ENCODE peak calls at places on chromosome 16, in four cellular contexts. O is esophagus muscularis mucosa, U is tibial nerve, X is ovary. S is an unnamed sample.

GRCh38 chr16:5056347-5056746 is 9.4 kb downstream of the C16orf89 start:
- DNase-seq in O (no peak), U (no peak), X (no peak), S (no peak)

GRCh38 chr16:85930321-85930720 is 31.4 kb downstream of the IRF8 start:
- DNase-seq in O (no peak), U (no peak), X (no peak), S (no peak)

GRCh38 chr16:85615014-85615851 is 2.1 kb downstream of the GSE1 start:
- DNase-seq in O (no peak), U (peak; percentile 18), X (no peak), S (no peak)

GRCh38 chr16:24990803-24991202 is 24.4 kb downstream of the ARHGAP17 start:
- DNase-seq in O (no peak), U (no peak), X (no peak), S (no peak)

GRCh38 chr16:23595246-23595950 is 718 bp downstream of the NDUFAB1 start:
- DNase-seq in O (no peak), U (no peak), X (no peak), S (no peak)

GRCh38 chr16:11240636-11241473 is 15.1 kb downstream of the SOCS1 start:
- DNase-seq in O (no peak), U (no peak), X (no peak), S (no peak)

GRCh38 chr16:54407596-54407995 is 121.0 kb upstream of the IRX3 start:
- DNase-seq in O (no peak), U (no peak), X (no peak), S (no peak)

GRCh38 chr16:46814790-46815189 is 16.2 kb downstream of the C16orf87 start:
- DNase-seq in O (no peak), U (no peak), X (no peak), S (no peak)

GRCh38 chr16:25189305-25189704 is 27.4 kb upstream of the AQP8 start:
- DNase-seq in O (no peak), U (no peak), X (no peak), S (no peak)

GRCh38 chr16:27924411-27925118 is 138.9 kb downstream of the GSG1L start:
- DNase-seq in O (no peak), U (no peak), X (no peak), S (no peak)

GRCh38 chr16:47129755-47130435 is 13.8 kb downstream of the NETO2 start:
- DNase-seq in O (no peak), U (no peak), X (no peak), S (no peak)

GRCh38 chr16:89264800-89265550 is 47.5 kb downstream of the ZNF778 start:
- DNase-seq in O (no peak), U (no peak), X (no peak), S (no peak)

GRCh38 chr16:8110572-8111514 is 479.5 kb downstream of the TMEM114 start:
- DNase-seq in O (no peak), U (no peak), X (no peak), S (no peak)

GRCh38 chr16:88706288-88706964 is at the start of the genes CTU2 and RNF166:
- DNase-seq in O (peak; percentile 95), U (peak; percentile 74), X (peak; percentile 93), S (peak; percentile 97)

GRCh38 chr16:78528265-78528664 is 428.8 kb downstream of the WWOX start:
- DNase-seq in O (no peak), U (no peak), X (no peak), S (no peak)

GRCh38 chr16:69564845-69565610 is 738 bp upstream of the NFAT5 start:
- DNase-seq in O (no peak), U (no peak), X (no peak), S (no peak)

GRCh38 chr16:12613992-12614661 is 189.6 kb downstream of the CPPED1 start:
- DNase-seq in O (peak; percentile 5), U (no peak), X (no peak), S (no peak)

GRCh38 chr16:67800252-67801046 is 5.9 kb downstream of the RANBP10 start:
- DNase-seq in O (no peak), U (no peak), X (no peak), S (no peak)

GRCh38 chr16:3643095-3643730 is 11.3 kb upstream of the DNASE1 start:
- DNase-seq in O (no peak), U (no peak), X (no peak), S (no peak)

GRCh38 chr16:72901012-72901411 is 146.9 kb downstream of the ZFHX3 start:
- DNase-seq in O (no peak), U (no peak), X (no peak), S (no peak)

GRCh38 chr16:68469728-68470460 is 21.6 kb upstream of the SMPD3 start:
- DNase-seq in O (no peak), U (peak; percentile 9), X (no peak), S (no peak)

GRCh38 chr16:69234460-69234859 is 47.5 kb downstream of the SNTB2 start:
- DNase-seq in O (no peak), U (no peak), X (no peak), S (no peak)

GRCh38 chr16:11949527-11949926 is 7.7 kb upstream of the NPIPB2 start:
- DNase-seq in O (no peak), U (peak; percentile 11), X (no peak), S (peak; percentile 38)

GRCh38 chr16:2170080-2170479 is 14.5 kb downstream of the TRAF7 start:
- DNase-seq in O (no peak), U (no peak), X (no peak), S (no peak)
- TF ChIP-seq POLR2A in O (no peak), U (no peak), X (no peak), S (no peak)

DNA sequence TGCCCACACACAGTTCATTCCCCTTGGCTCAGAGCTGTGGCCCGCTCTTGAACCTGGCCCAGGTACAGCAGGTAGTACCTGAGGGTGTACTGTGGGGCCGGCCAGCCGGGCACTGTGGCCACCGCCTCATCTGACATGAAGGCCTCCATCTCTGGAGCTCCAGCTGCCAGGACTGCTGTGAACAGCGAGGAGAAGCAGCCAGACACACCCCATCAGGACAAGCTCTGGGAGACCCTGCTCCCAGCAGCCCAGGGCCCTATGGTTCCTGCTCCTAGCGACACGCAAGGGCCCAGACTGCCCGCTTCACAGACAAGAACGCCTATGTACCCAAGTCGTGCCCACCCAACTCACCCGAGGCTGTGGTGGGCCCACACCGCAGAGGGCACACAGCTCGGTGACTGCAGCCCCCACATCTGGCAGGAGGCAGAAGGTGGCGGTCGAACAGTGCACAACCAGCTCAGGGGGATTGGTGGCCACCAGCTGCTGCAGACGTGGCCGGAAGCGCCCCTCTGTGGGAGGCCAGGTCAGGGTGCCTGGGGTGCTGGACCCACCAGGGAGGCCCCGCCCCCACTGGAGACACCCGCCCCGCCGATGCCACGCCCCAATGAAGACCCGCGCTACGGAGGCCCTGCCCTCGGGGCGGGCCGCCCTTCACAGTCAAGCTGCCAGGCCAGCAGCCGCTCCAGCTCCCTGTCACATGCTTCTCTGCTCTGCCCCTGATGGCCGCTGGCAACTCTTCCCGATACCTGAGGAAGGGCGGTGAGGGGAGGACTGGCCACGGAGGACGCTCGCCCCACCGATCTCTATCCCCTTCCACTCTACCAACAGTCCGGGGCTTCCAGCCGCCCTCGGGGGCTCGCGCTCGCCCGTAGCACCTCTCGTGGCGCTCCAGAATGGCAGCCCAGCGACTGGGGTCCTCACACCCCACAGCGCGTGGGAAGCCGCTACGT is 1.1 kb upstream of the STUB1 start:
- DNase-seq in O (no peak), U (no peak), X (peak; percentile 82), S (peak; percentile 61)
- TF ChIP-seq POLR2A in O (no peak), U (peak; percentile 28), X (no peak), S (peak; percentile 43)

GRCh38 chr16:56520251-56520577 is 390 bp upstream of the BBS2 start:
- DNase-seq in O (no peak), U (no peak), X (no peak), S (no peak)

GRCh38 chr16:56517206-56517605 is 2.6 kb downstream of the BBS2 start:
- DNase-seq in O (no peak), U (no peak), X (no peak), S (no peak)

GRCh38 chr16:56518435-56518834 is 1.4 kb downstream of the BBS2 start:
- DNase-seq in O (no peak), U (no peak), X (no peak), S (peak; percentile 10)

GRCh38 chr16:56515665-56516064 is 4.2 kb downstream of the BBS2 start:
- DNase-seq in O (no peak), U (no peak), X (no peak), S (no peak)

DNA sequence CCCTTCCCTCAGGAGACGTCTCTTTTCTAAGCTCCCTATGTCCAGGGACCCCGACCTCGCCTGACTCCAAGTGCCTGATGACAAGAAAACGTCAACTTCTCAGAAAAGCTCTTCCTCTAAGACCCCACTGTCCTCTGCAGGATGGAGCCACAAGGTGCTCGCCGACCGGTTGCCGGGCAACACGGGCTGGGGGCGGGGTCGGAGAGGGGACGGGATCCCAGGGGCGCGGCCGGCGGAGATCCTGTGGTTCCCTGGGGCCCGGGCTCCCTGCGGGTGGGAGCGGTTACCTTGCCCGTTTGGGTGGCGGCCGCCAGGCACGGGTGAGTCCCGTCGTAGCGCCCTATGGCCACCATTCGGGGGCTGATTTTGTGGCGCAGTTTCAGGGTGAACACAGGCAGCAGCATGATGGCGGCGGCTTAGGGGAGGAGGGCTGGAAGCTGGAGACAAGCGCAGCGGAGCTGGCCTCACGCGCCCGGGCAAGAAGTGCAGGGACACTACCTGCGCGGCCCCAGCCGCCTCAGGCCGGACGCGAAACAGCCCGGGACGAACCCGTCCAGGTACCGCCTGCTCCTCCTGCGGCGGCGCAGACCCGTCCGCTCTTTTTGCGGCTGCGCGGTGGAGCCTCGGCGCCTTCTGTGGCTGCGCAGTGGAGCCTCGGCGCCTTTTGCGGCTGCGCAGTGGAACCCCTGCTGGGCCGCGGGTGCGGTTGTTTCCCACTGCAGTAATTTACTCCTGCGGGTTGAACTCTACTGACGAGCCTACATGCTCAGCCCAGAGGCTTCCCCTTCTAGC is at the start of gene BBS2:
- DNase-seq in O (peak; percentile 96), U (peak; percentile 76), X (peak; percentile 91), S (peak; percentile 80)
- TF ChIP-seq POLR2A in O (peak; percentile 60), U (peak; percentile 91), X (peak; percentile 89), S (peak; percentile 80)

DNA sequence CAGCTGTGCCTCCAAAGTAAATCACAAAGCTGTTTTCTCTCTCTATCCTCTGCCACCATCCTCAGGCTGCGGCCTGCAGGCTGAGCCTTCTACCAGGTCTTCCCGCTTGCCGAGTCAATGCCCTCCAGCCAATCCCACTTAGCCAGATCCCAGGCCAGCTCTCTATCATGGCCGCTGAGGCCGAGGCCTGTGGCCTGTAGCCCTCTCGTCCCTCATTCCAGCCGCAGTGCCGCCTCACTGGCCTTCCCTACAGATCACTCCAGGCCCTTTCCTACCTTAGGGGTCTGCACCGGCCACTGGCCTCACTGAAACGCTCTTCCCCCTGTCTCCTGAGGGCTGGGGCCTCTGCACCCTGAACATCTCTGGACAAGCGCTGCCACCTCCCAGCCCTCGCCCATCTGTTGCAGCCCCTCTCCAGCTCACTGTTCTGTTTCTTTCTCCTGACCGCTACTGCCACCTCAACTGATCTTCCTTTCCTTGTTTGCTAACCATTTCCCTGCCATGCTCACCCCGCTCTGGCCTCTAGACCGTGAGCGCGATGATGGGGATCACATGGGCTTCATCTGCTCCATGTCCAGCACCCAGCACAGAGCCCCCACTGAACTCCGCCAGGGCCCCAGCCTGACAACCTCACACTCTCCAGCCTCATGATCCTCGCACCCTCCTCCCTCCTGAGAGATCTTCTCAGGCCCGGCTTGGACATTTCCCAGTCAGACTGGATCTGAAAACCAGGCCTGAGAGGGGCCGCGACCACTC is 8.5 kb downstream of the KNOP1 start:
- DNase-seq in O (no peak), U (no peak), X (no peak), S (no peak)
- TF ChIP-seq POLR2A in O (no peak), U (no peak), X (no peak), S (no peak)